ENCODE peak calls at places on chromosomes 12 and 14, in ten cellular contexts. One of them, this sample, is unnamed. For H3K4me1, the result is how much of the 10 kb centered on the place peaks cover.

GRCh38 chr14:62428429-62429203 is 616.6 kb downstream of the KCNH5 start:
- DNase-seq in tibial artery: no peak
- DNase-seq in CD8-positive, alpha-beta memory T cell: no peak
- DNase-seq in K562: no peak
- DNase-seq in thoracic aorta: no peak
- DNase-seq in ovary: no peak
- DNase-seq in GM23338: no peak
- DNase-seq in mesendoderm: peak
- DNase-seq in CD4-positive, alpha-beta memory T cell: no peak
- DNase-seq in naive thymus-derived CD4-positive, alpha-beta T cell: no peak
- DNase-seq in this sample: no peak

GRCh38 chr14:38608244-38608643 is 352.4 kb upstream of the CLEC14A start:
- DNase-seq in tibial artery: no peak
- DNase-seq in CD8-positive, alpha-beta memory T cell: no peak
- DNase-seq in K562: no peak
- DNase-seq in thoracic aorta: no peak
- DNase-seq in ovary: no peak
- DNase-seq in GM23338: no peak
- DNase-seq in mesendoderm: no peak
- DNase-seq in CD4-positive, alpha-beta memory T cell: no peak
- DNase-seq in naive thymus-derived CD4-positive, alpha-beta T cell: no peak
- DNase-seq in this sample: no peak

GRCh38 chr12:56993346-56993745 is 13.0 kb downstream of the ZBTB39 start:
- DNase-seq in tibial artery: no peak
- DNase-seq in CD8-positive, alpha-beta memory T cell: no peak
- DNase-seq in K562: no peak
- DNase-seq in thoracic aorta: no peak
- DNase-seq in ovary: no peak
- DNase-seq in GM23338: no peak
- DNase-seq in mesendoderm: no peak
- DNase-seq in CD4-positive, alpha-beta memory T cell: no peak
- DNase-seq in naive thymus-derived CD4-positive, alpha-beta T cell: no peak
- DNase-seq in this sample: no peak

GRCh38 chr14:78835052-78835451 is 664.9 kb downstream of the NRXN3 start:
- DNase-seq in tibial artery: no peak
- DNase-seq in CD8-positive, alpha-beta memory T cell: no peak
- DNase-seq in K562: no peak
- DNase-seq in thoracic aorta: no peak
- DNase-seq in ovary: no peak
- DNase-seq in GM23338: no peak
- DNase-seq in mesendoderm: no peak
- DNase-seq in CD4-positive, alpha-beta memory T cell: no peak
- DNase-seq in naive thymus-derived CD4-positive, alpha-beta T cell: no peak
- DNase-seq in this sample: peak

GRCh38 chr12:111074965-111075364 is 154.6 kb upstream of the MYL2 start:
- DNase-seq in tibial artery: no peak
- DNase-seq in CD8-positive, alpha-beta memory T cell: no peak
- DNase-seq in K562: no peak
- DNase-seq in thoracic aorta: no peak
- DNase-seq in ovary: no peak
- DNase-seq in GM23338: no peak
- DNase-seq in mesendoderm: no peak
- DNase-seq in CD4-positive, alpha-beta memory T cell: no peak
- DNase-seq in naive thymus-derived CD4-positive, alpha-beta T cell: no peak
- DNase-seq in this sample: no peak

GRCh38 chr12:107511292-107511691 is 174.3 kb upstream of the PWP1 start:
- DNase-seq in tibial artery: no peak
- DNase-seq in CD8-positive, alpha-beta memory T cell: no peak
- DNase-seq in K562: no peak
- DNase-seq in thoracic aorta: no peak
- DNase-seq in ovary: no peak
- DNase-seq in GM23338: no peak
- DNase-seq in mesendoderm: no peak
- DNase-seq in CD4-positive, alpha-beta memory T cell: no peak
- DNase-seq in naive thymus-derived CD4-positive, alpha-beta T cell: no peak
- DNase-seq in this sample: no peak

GRCh38 chr12:19382111-19382526 is 57.2 kb upstream of the AEBP2 start:
- DNase-seq in tibial artery: no peak
- DNase-seq in CD8-positive, alpha-beta memory T cell: no peak
- DNase-seq in K562: no peak
- DNase-seq in thoracic aorta: no peak
- DNase-seq in ovary: no peak
- DNase-seq in GM23338: peak
- DNase-seq in mesendoderm: peak
- DNase-seq in CD4-positive, alpha-beta memory T cell: peak
- DNase-seq in naive thymus-derived CD4-positive, alpha-beta T cell: no peak
- DNase-seq in this sample: no peak

GRCh38 chr14:89576960-89577359 is 159.9 kb upstream of the FOXN3 start:
- DNase-seq in tibial artery: no peak
- DNase-seq in CD8-positive, alpha-beta memory T cell: no peak
- DNase-seq in K562: peak
- DNase-seq in thoracic aorta: no peak
- DNase-seq in ovary: no peak
- DNase-seq in GM23338: peak
- DNase-seq in mesendoderm: peak
- DNase-seq in CD4-positive, alpha-beta memory T cell: no peak
- DNase-seq in naive thymus-derived CD4-positive, alpha-beta T cell: no peak
- DNase-seq in this sample: no peak

GRCh38 chr14:41604793-41605534 is 1.7 kb upstream of the LRFN5 start:
- DNase-seq in tibial artery: no peak
- DNase-seq in CD8-positive, alpha-beta memory T cell: no peak
- DNase-seq in K562: peak
- DNase-seq in thoracic aorta: no peak
- DNase-seq in ovary: no peak
- DNase-seq in GM23338: peak
- DNase-seq in mesendoderm: peak
- DNase-seq in CD4-positive, alpha-beta memory T cell: no peak
- DNase-seq in naive thymus-derived CD4-positive, alpha-beta T cell: no peak
- DNase-seq in this sample: no peak

GRCh38 chr12:6955462-6956331 is 4.5 kb downstream of the PTPN6 start:
- DNase-seq in tibial artery: no peak
- DNase-seq in CD8-positive, alpha-beta memory T cell: no peak
- DNase-seq in K562: no peak
- DNase-seq in thoracic aorta: no peak
- DNase-seq in ovary: no peak
- DNase-seq in GM23338: no peak
- DNase-seq in mesendoderm: no peak
- DNase-seq in CD4-positive, alpha-beta memory T cell: no peak
- DNase-seq in naive thymus-derived CD4-positive, alpha-beta T cell: no peak
- DNase-seq in this sample: no peak

GRCh38 chr12:113726254-113726819 is 239.8 kb downstream of the RBM19 start:
- DNase-seq in tibial artery: no peak
- DNase-seq in CD8-positive, alpha-beta memory T cell: no peak
- DNase-seq in K562: no peak
- DNase-seq in thoracic aorta: no peak
- DNase-seq in ovary: no peak
- DNase-seq in GM23338: no peak
- DNase-seq in mesendoderm: no peak
- DNase-seq in CD4-positive, alpha-beta memory T cell: no peak
- DNase-seq in naive thymus-derived CD4-positive, alpha-beta T cell: no peak
- DNase-seq in this sample: no peak

GRCh38 chr12:6796576-6796975 is 7.2 kb downstream of the CD4 start:
- DNase-seq in tibial artery: no peak
- DNase-seq in CD8-positive, alpha-beta memory T cell: no peak
- DNase-seq in K562: no peak
- DNase-seq in thoracic aorta: no peak
- DNase-seq in ovary: no peak
- DNase-seq in GM23338: no peak
- DNase-seq in mesendoderm: no peak
- DNase-seq in CD4-positive, alpha-beta memory T cell: no peak
- DNase-seq in naive thymus-derived CD4-positive, alpha-beta T cell: no peak
- DNase-seq in this sample: no peak

GRCh38 chr12:92786045-92786444 is 83.3 kb downstream of the PLEKHG7 start:
- DNase-seq in tibial artery: no peak
- DNase-seq in CD8-positive, alpha-beta memory T cell: no peak
- DNase-seq in K562: no peak
- DNase-seq in thoracic aorta: no peak
- DNase-seq in ovary: no peak
- DNase-seq in GM23338: no peak
- DNase-seq in mesendoderm: no peak
- DNase-seq in CD4-positive, alpha-beta memory T cell: no peak
- DNase-seq in naive thymus-derived CD4-positive, alpha-beta T cell: no peak
- DNase-seq in this sample: no peak

GRCh38 chr12:93199831-93200236 is 177.9 kb upstream of the NUDT4 start:
- DNase-seq in tibial artery: no peak
- DNase-seq in CD8-positive, alpha-beta memory T cell: no peak
- DNase-seq in K562: peak
- DNase-seq in thoracic aorta: no peak
- DNase-seq in ovary: no peak
- DNase-seq in GM23338: no peak
- DNase-seq in mesendoderm: peak
- DNase-seq in CD4-positive, alpha-beta memory T cell: no peak
- DNase-seq in naive thymus-derived CD4-positive, alpha-beta T cell: no peak
- DNase-seq in this sample: no peak

GRCh38 chr14:77026930-77027537 is 1.5 kb downstream of the IRF2BPL start:
- DNase-seq in tibial artery: no peak
- DNase-seq in CD8-positive, alpha-beta memory T cell: peak
- DNase-seq in K562: peak
- DNase-seq in thoracic aorta: no peak
- DNase-seq in ovary: peak
- DNase-seq in GM23338: peak
- DNase-seq in mesendoderm: peak
- DNase-seq in CD4-positive, alpha-beta memory T cell: peak
- DNase-seq in naive thymus-derived CD4-positive, alpha-beta T cell: peak
- DNase-seq in this sample: peak
- H3K4me1 ChIP-seq in tibial artery: under half
- H3K4me1 ChIP-seq in CD8-positive, alpha-beta memory T cell: half or more
- H3K4me1 ChIP-seq in K562: under half
- H3K4me1 ChIP-seq in thoracic aorta: under half
- H3K4me1 ChIP-seq in ovary: under half
- H3K4me1 ChIP-seq in GM23338: under half
- H3K4me1 ChIP-seq in mesendoderm: under half
- H3K4me1 ChIP-seq in CD4-positive, alpha-beta memory T cell: half or more
- H3K4me1 ChIP-seq in naive thymus-derived CD4-positive, alpha-beta T cell: half or more
- H3K4me1 ChIP-seq in this sample: half or more

GRCh38 chr12:11722578-11723138 is 73.2 kb downstream of the ETV6 start:
- DNase-seq in tibial artery: no peak
- DNase-seq in CD8-positive, alpha-beta memory T cell: no peak
- DNase-seq in K562: no peak
- DNase-seq in thoracic aorta: no peak
- DNase-seq in ovary: no peak
- DNase-seq in GM23338: no peak
- DNase-seq in mesendoderm: peak
- DNase-seq in CD4-positive, alpha-beta memory T cell: no peak
- DNase-seq in naive thymus-derived CD4-positive, alpha-beta T cell: no peak
- DNase-seq in this sample: no peak
- H3K4me1 ChIP-seq in tibial artery: under half
- H3K4me1 ChIP-seq in CD8-positive, alpha-beta memory T cell: under half
- H3K4me1 ChIP-seq in K562: under half
- H3K4me1 ChIP-seq in thoracic aorta: under half
- H3K4me1 ChIP-seq in ovary: under half
- H3K4me1 ChIP-seq in GM23338: under half
- H3K4me1 ChIP-seq in mesendoderm: under half
- H3K4me1 ChIP-seq in CD4-positive, alpha-beta memory T cell: half or more
- H3K4me1 ChIP-seq in naive thymus-derived CD4-positive, alpha-beta T cell: under half
- H3K4me1 ChIP-seq in this sample: under half

DNA sequence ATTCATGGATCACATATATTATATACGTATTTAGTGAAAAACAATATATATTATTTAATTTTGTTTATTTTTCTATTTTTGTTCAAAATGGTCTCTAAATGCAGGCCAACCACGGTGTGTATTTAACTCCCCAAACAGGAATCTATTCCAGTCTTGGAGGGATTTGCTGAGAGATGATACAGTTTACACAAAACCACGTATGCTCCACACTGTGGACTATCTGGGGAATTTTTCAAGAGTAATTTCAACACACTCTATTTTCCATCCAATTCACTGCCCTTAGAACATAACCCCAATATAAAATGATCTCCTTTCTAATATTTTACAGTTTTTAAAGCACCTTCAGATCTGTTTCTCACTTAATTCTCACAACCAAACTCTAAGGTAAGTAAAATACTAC is 15.3 kb downstream of the EML1 start:
- DNase-seq in tibial artery: no peak
- DNase-seq in CD8-positive, alpha-beta memory T cell: no peak
- DNase-seq in K562: no peak
- DNase-seq in thoracic aorta: no peak
- DNase-seq in ovary: no peak
- DNase-seq in GM23338: no peak
- DNase-seq in mesendoderm: no peak
- DNase-seq in CD4-positive, alpha-beta memory T cell: no peak
- DNase-seq in naive thymus-derived CD4-positive, alpha-beta T cell: no peak
- DNase-seq in this sample: no peak
- H3K4me1 ChIP-seq in tibial artery: under half
- H3K4me1 ChIP-seq in CD8-positive, alpha-beta memory T cell: under half
- H3K4me1 ChIP-seq in K562: under half
- H3K4me1 ChIP-seq in thoracic aorta: under half
- H3K4me1 ChIP-seq in ovary: under half
- H3K4me1 ChIP-seq in GM23338: under half
- H3K4me1 ChIP-seq in mesendoderm: under half
- H3K4me1 ChIP-seq in CD4-positive, alpha-beta memory T cell: under half
- H3K4me1 ChIP-seq in naive thymus-derived CD4-positive, alpha-beta T cell: under half
- H3K4me1 ChIP-seq in this sample: under half

DNA sequence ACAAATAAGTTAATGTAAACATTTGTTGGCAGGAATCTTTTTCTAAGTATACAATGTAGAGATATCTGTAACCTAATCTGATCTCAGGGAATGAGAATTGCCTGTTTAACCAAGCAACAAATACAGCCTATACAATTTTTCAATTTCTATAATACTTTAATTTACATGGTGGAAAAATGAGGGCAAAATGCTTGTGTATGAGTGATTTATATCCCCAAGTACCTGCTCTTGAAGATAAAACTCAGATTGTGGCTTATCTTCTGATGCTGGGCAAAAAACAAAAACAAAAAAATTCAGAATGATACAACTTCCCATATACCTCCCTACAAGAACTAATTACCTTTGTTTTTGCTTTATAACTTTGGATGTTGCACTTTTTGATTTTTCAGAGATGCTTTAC is 2.2 kb downstream of the CNOT2 start:
- DNase-seq in tibial artery: no peak
- DNase-seq in CD8-positive, alpha-beta memory T cell: no peak
- DNase-seq in K562: no peak
- DNase-seq in thoracic aorta: no peak
- DNase-seq in ovary: no peak
- DNase-seq in GM23338: no peak
- DNase-seq in mesendoderm: no peak
- DNase-seq in CD4-positive, alpha-beta memory T cell: no peak
- DNase-seq in naive thymus-derived CD4-positive, alpha-beta T cell: no peak
- DNase-seq in this sample: no peak
- H3K4me1 ChIP-seq in tibial artery: under half
- H3K4me1 ChIP-seq in CD8-positive, alpha-beta memory T cell: half or more
- H3K4me1 ChIP-seq in K562: under half
- H3K4me1 ChIP-seq in thoracic aorta: under half
- H3K4me1 ChIP-seq in ovary: under half
- H3K4me1 ChIP-seq in GM23338: half or more
- H3K4me1 ChIP-seq in mesendoderm: under half
- H3K4me1 ChIP-seq in CD4-positive, alpha-beta memory T cell: half or more
- H3K4me1 ChIP-seq in naive thymus-derived CD4-positive, alpha-beta T cell: half or more
- H3K4me1 ChIP-seq in this sample: half or more

This sample was measured in upper lobe of left lung.